ENCODE peak calls at places on chromosomes 13 and 19, in five cellular contexts. One of them, this sample, is unnamed.

GRCh38 chr13:81326913-81327312 is 986.0 kb upstream of the SPRY2 start:
- DNase-seq in amygdala: no peak
- DNase-seq in pons: no peak
- DNase-seq in GM20000: no peak
- DNase-seq in astrocyte of the cerebellum: no peak
- DNase-seq in this sample: no peak

GRCh38 chr13:31850041-31850440 is 110.7 kb downstream of the RXFP2 start:
- DNase-seq in amygdala: no peak
- DNase-seq in pons: no peak
- DNase-seq in GM20000: no peak
- DNase-seq in astrocyte of the cerebellum: no peak
- DNase-seq in this sample: no peak

GRCh38 chr13:74575729-74576125 is 441.5 kb upstream of the KLF12 start:
- DNase-seq in amygdala: peak
- DNase-seq in pons: peak
- DNase-seq in GM20000: no peak
- DNase-seq in astrocyte of the cerebellum: no peak
- DNase-seq in this sample: no peak

GRCh38 chr19:32720936-32721250 is 1.3 kb downstream of the TDRD12 start:
- DNase-seq in amygdala: no peak
- DNase-seq in pons: no peak
- DNase-seq in GM20000: peak
- DNase-seq in astrocyte of the cerebellum: no peak
- DNase-seq in this sample: no peak

GRCh38 chr19:55666343-55667005 is 8.6 kb upstream of the EPN1 start:
- DNase-seq in amygdala: no peak
- DNase-seq in pons: no peak
- DNase-seq in GM20000: no peak
- DNase-seq in astrocyte of the cerebellum: no peak
- DNase-seq in this sample: no peak

GRCh38 chr13:40786568-40786996 is 2.8 kb upstream of the SLC25A15 start:
- DNase-seq in amygdala: no peak
- DNase-seq in pons: no peak
- DNase-seq in GM20000: no peak
- DNase-seq in astrocyte of the cerebellum: no peak
- DNase-seq in this sample: no peak

GRCh38 chr13:83214452-83214851 is 667.8 kb downstream of the SLITRK1 start:
- DNase-seq in amygdala: no peak
- DNase-seq in pons: no peak
- DNase-seq in GM20000: no peak
- DNase-seq in astrocyte of the cerebellum: no peak
- DNase-seq in this sample: no peak

GRCh38 chr13:80341098-80341701 is at the start of gene SPRY2:
- DNase-seq in amygdala: peak
- DNase-seq in pons: peak
- DNase-seq in GM20000: peak
- DNase-seq in astrocyte of the cerebellum: peak
- DNase-seq in this sample: peak

GRCh38 chr13:102620512-102620911 is 23.7 kb downstream of the TPP2 start:
- DNase-seq in amygdala: no peak
- DNase-seq in pons: peak
- DNase-seq in GM20000: no peak
- DNase-seq in astrocyte of the cerebellum: no peak
- DNase-seq in this sample: no peak

GRCh38 chr13:44401577-44401976 is 28.0 kb downstream of the SERP2 start:
- DNase-seq in amygdala: no peak
- DNase-seq in pons: no peak
- DNase-seq in GM20000: no peak
- DNase-seq in astrocyte of the cerebellum: no peak
- DNase-seq in this sample: no peak

GRCh38 chr13:21567714-21568113 is 36.3 kb downstream of the MICU2 start:
- DNase-seq in amygdala: no peak
- DNase-seq in pons: no peak
- DNase-seq in GM20000: peak
- DNase-seq in astrocyte of the cerebellum: no peak
- DNase-seq in this sample: no peak

GRCh38 chr13:68190826-68191225 is 960.7 kb upstream of the PCDH9 start:
- DNase-seq in amygdala: no peak
- DNase-seq in pons: no peak
- DNase-seq in GM20000: no peak
- DNase-seq in astrocyte of the cerebellum: no peak
- DNase-seq in this sample: peak

GRCh38 chr19:50300814-50301606 is 28.2 kb downstream of the KCNC3 start:
- DNase-seq in amygdala: no peak
- DNase-seq in pons: no peak
- DNase-seq in GM20000: no peak
- DNase-seq in astrocyte of the cerebellum: peak
- DNase-seq in this sample: peak

GRCh38 chr13:46531953-46532352 is 21.0 kb upstream of the LRCH1 start:
- DNase-seq in amygdala: no peak
- DNase-seq in pons: no peak
- DNase-seq in GM20000: no peak
- DNase-seq in astrocyte of the cerebellum: no peak
- DNase-seq in this sample: no peak

GRCh38 chr13:52879950-52880650 is 31.7 kb upstream of the PCDH8 start:
- DNase-seq in amygdala: no peak
- DNase-seq in pons: no peak
- DNase-seq in GM20000: no peak
- DNase-seq in astrocyte of the cerebellum: no peak
- DNase-seq in this sample: no peak

GRCh38 chr19:14002571-14003278 is 3.4 kb downstream of the RFX1 start:
- DNase-seq in amygdala: no peak
- DNase-seq in pons: peak
- DNase-seq in GM20000: peak
- DNase-seq in astrocyte of the cerebellum: no peak
- DNase-seq in this sample: no peak

GRCh38 chr13:105972811-105973590 is 562.5 kb downstream of the EFNB2 start:
- DNase-seq in amygdala: no peak
- DNase-seq in pons: no peak
- DNase-seq in GM20000: no peak
- DNase-seq in astrocyte of the cerebellum: no peak
- DNase-seq in this sample: no peak

GRCh38 chr19:54453921-54454780 is 5.2 kb downstream of the LENG8 start:
- DNase-seq in amygdala: no peak
- DNase-seq in pons: no peak
- DNase-seq in GM20000: no peak
- DNase-seq in astrocyte of the cerebellum: no peak
- DNase-seq in this sample: no peak

GRCh38 chr19:44626067-44626624 is 12.8 kb downstream of the IGSF23 start:
- DNase-seq in amygdala: no peak
- DNase-seq in pons: no peak
- DNase-seq in GM20000: no peak
- DNase-seq in astrocyte of the cerebellum: peak
- DNase-seq in this sample: peak

GRCh38 chr13:40916207-40916998 is 102.7 kb downstream of the ELF1 start:
- DNase-seq in amygdala: no peak
- DNase-seq in pons: no peak
- DNase-seq in GM20000: no peak
- DNase-seq in astrocyte of the cerebellum: no peak
- DNase-seq in this sample: no peak

GRCh38 chr19:18626906-18627305 is 9.9 kb upstream of the KLHL26 start:
- DNase-seq in amygdala: no peak
- DNase-seq in pons: no peak
- DNase-seq in GM20000: no peak
- DNase-seq in astrocyte of the cerebellum: no peak
- DNase-seq in this sample: no peak

GRCh38 chr13:28527629-28528028 is 32.7 kb upstream of the FLT1 start:
- DNase-seq in amygdala: no peak
- DNase-seq in pons: peak
- DNase-seq in GM20000: no peak
- DNase-seq in astrocyte of the cerebellum: no peak
- DNase-seq in this sample: no peak

GRCh38 chr19:17889609-17890214 is 18.0 kb downstream of the SLC5A5 start:
- DNase-seq in amygdala: no peak
- DNase-seq in pons: no peak
- DNase-seq in GM20000: peak
- DNase-seq in astrocyte of the cerebellum: peak
- DNase-seq in this sample: peak

GRCh38 chr13:28558126-28558525 is 63.2 kb upstream of the FLT1 start:
- DNase-seq in amygdala: no peak
- DNase-seq in pons: no peak
- DNase-seq in GM20000: no peak
- DNase-seq in astrocyte of the cerebellum: peak
- DNase-seq in this sample: no peak

GRCh38 chr19:16455489-16455888 is 16.3 kb downstream of the EPS15L1 start:
- DNase-seq in amygdala: no peak
- DNase-seq in pons: no peak
- DNase-seq in GM20000: no peak
- DNase-seq in astrocyte of the cerebellum: no peak
- DNase-seq in this sample: no peak

GRCh38 chr13:96836733-96837132 is 157.5 kb downstream of the OXGR1 start:
- DNase-seq in amygdala: no peak
- DNase-seq in pons: no peak
- DNase-seq in GM20000: no peak
- DNase-seq in astrocyte of the cerebellum: no peak
- DNase-seq in this sample: no peak

GRCh38 chr19:3792114-3792513 is 5.9 kb upstream of the MATK start:
- DNase-seq in amygdala: no peak
- DNase-seq in pons: no peak
- DNase-seq in GM20000: no peak
- DNase-seq in astrocyte of the cerebellum: no peak
- DNase-seq in this sample: no peak

GRCh38 chr13:27985600-27985999 is 2.9 kb downstream of the URAD start:
- DNase-seq in amygdala: no peak
- DNase-seq in pons: no peak
- DNase-seq in GM20000: no peak
- DNase-seq in astrocyte of the cerebellum: no peak
- DNase-seq in this sample: no peak

GRCh38 chr19:17035842-17036424 is 9.3 kb upstream of the CPAMD8 start:
- DNase-seq in amygdala: no peak
- DNase-seq in pons: peak
- DNase-seq in GM20000: no peak
- DNase-seq in astrocyte of the cerebellum: no peak
- DNase-seq in this sample: no peak

GRCh38 chr13:78046349-78046748 is 127.7 kb upstream of the EDNRB start:
- DNase-seq in amygdala: no peak
- DNase-seq in pons: no peak
- DNase-seq in GM20000: no peak
- DNase-seq in astrocyte of the cerebellum: no peak
- DNase-seq in this sample: no peak

GRCh38 chr19:1259206-1259872 is 9.8 kb upstream of the CIRBP start:
- DNase-seq in amygdala: no peak
- DNase-seq in pons: peak
- DNase-seq in GM20000: peak
- DNase-seq in astrocyte of the cerebellum: no peak
- DNase-seq in this sample: peak

GRCh38 chr13:55493297-55493696 is 1647.4 kb upstream of the PRR20A start:
- DNase-seq in amygdala: no peak
- DNase-seq in pons: no peak
- DNase-seq in GM20000: no peak
- DNase-seq in astrocyte of the cerebellum: no peak
- DNase-seq in this sample: no peak

GRCh38 chr19:53554804-53555203 is 16.9 kb downstream of the ZNF331 start:
- DNase-seq in amygdala: no peak
- DNase-seq in pons: no peak
- DNase-seq in GM20000: no peak
- DNase-seq in astrocyte of the cerebellum: no peak
- DNase-seq in this sample: no peak

GRCh38 chr19:2282862-2283237 is 875 bp upstream of the PEAK3 start:
- DNase-seq in amygdala: no peak
- DNase-seq in pons: no peak
- DNase-seq in GM20000: no peak
- DNase-seq in astrocyte of the cerebellum: no peak
- DNase-seq in this sample: no peak

GRCh38 chr19:8423821-8424223 is 10.7 kb downstream of the MARCHF2 start:
- DNase-seq in amygdala: no peak
- DNase-seq in pons: peak
- DNase-seq in GM20000: no peak
- DNase-seq in astrocyte of the cerebellum: peak
- DNase-seq in this sample: peak